ENCODE peak calls at places on chromosomes 6 and 20, in nine cellular contexts. I, U, L, A, B, K, Z, E and P are unnamed samples.

GRCh38 chr20:17624070-17624469 is 54.2 kb downstream of the DSTN start:
- DNase-seq in I (no peak), U (no peak), L (no peak), A (no peak), B (peak), K (no peak), Z (no peak), E (peak), P (no peak)

GRCh38 chr6:142728367-142728766 is 216.6 kb downstream of the HIVEP2 start:
- DNase-seq in I (no peak), U (peak), L (no peak), A (no peak), B (no peak), K (no peak), Z (no peak), E (no peak), P (no peak)

GRCh38 chr6:42118162-42119001 is 24.0 kb downstream of the C6orf132 start:
- DNase-seq in I (peak), U (peak), L (no peak), A (no peak), B (no peak), K (no peak), Z (no peak), E (peak), P (no peak)

GRCh38 chr6:14454467-14454763 is 336.8 kb downstream of the CD83 start:
- DNase-seq in I (no peak), U (no peak), L (no peak), A (no peak), B (no peak), K (no peak), Z (no peak), E (no peak), P (no peak)

GRCh38 chr6:6455272-6455671 is 133.2 kb upstream of the LY86 start:
- DNase-seq in I (no peak), U (no peak), L (no peak), A (no peak), B (no peak), K (no peak), Z (no peak), E (no peak), P (no peak)

GRCh38 chr6:22149501-22150490 is 147.0 kb downstream of the PRL start:
- DNase-seq in I (peak), U (peak), L (no peak), A (peak), B (no peak), K (no peak), Z (no peak), E (no peak), P (peak)

GRCh38 chr6:113495521-113495920 is 361.6 kb upstream of the MARCKS start:
- DNase-seq in I (no peak), U (no peak), L (no peak), A (no peak), B (no peak), K (no peak), Z (no peak), E (no peak), P (no peak)

GRCh38 chr6:44542401-44543116 is 155.1 kb downstream of the CDC5L start:
- DNase-seq in I (no peak), U (no peak), L (no peak), A (no peak), B (peak), K (no peak), Z (no peak), E (no peak), P (no peak)

GRCh38 chr6:99013661-99014458 is 66.1 kb upstream of the FBXL4 start:
- DNase-seq in I (peak), U (no peak), L (no peak), A (no peak), B (no peak), K (no peak), Z (no peak), E (no peak), P (no peak)

GRCh38 chr6:134240664-134241431 is 77.1 kb downstream of the SGK1 start:
- DNase-seq in I (no peak), U (no peak), L (peak), A (no peak), B (peak), K (no peak), Z (peak), E (peak), P (no peak)

GRCh38 chr6:158849899-158850806 is 31.0 kb upstream of the EZR start:
- DNase-seq in I (peak), U (peak), L (no peak), A (peak), B (no peak), K (peak), Z (no peak), E (no peak), P (no peak)

GRCh38 chr20:9978395-9979004 is 56.3 kb upstream of the ANKEF1 start:
- DNase-seq in I (peak), U (peak), L (no peak), A (peak), B (no peak), K (peak), Z (peak), E (no peak), P (peak)

GRCh38 chr6:19502301-19502700 is 334.9 kb upstream of the ID4 start:
- DNase-seq in I (no peak), U (no peak), L (no peak), A (no peak), B (no peak), K (no peak), Z (no peak), E (no peak), P (no peak)

GRCh38 chr6:40324206-40324605 is 263.0 kb downstream of the LRFN2 start:
- DNase-seq in I (no peak), U (no peak), L (no peak), A (no peak), B (no peak), K (no peak), Z (no peak), E (no peak), P (no peak)

GRCh38 chr6:45472383-45472782 is 94.6 kb upstream of the SUPT3H start:
- DNase-seq in I (no peak), U (no peak), L (peak), A (no peak), B (no peak), K (no peak), Z (no peak), E (peak), P (no peak)

GRCh38 chr6:169912266-169913095 is 161.1 kb downstream of the ERMARD start:
- DNase-seq in I (no peak), U (no peak), L (no peak), A (no peak), B (no peak), K (no peak), Z (no peak), E (no peak), P (no peak)